ENCODE peak calls at places on chromosomes 3 and 15, in five cellular contexts. H, S, R, C and V are unnamed samples.

GRCh38 chr15:40010681-40011080 is 28.3 kb downstream of the SRP14 start:
- DNase-seq in H (no peak), S (peak), R (peak), C (peak), V (no peak)

GRCh38 chr3:61807865-61808276 is 246.5 kb downstream of the PTPRG start:
- DNase-seq in H (no peak), S (no peak), R (peak), C (no peak), V (no peak)

GRCh38 chr3:36697397-36698001 is 66.9 kb downstream of the DCLK3 start:
- DNase-seq in H (no peak), S (no peak), R (no peak), C (no peak), V (no peak)

GRCh38 chr3:13075318-13075717 is 2.1 kb upstream of the IQSEC1 start:
- DNase-seq in H (no peak), S (no peak), R (no peak), C (no peak), V (no peak)

GRCh38 chr15:74307827-74308642 is 59.4 kb downstream of the CYP11A1 start:
- DNase-seq in H (peak), S (peak), R (peak), C (peak), V (peak)

GRCh38 chr3:134357914-134358811 is 16.1 kb downstream of the AMOTL2 start:
- DNase-seq in H (peak), S (no peak), R (peak), C (peak), V (no peak)

GRCh38 chr3:122793568-122794416 is at the start of gene HSPBAP1:
- DNase-seq in H (peak), S (peak), R (peak), C (peak), V (peak)

GRCh38 chr15:60383008-60383694 is 14.6 kb downstream of the ANXA2 start:
- DNase-seq in H (no peak), S (no peak), R (no peak), C (no peak), V (no peak)

GRCh38 chr3:12143949-12144504 is 14.7 kb downstream of the TIMP4 start:
- DNase-seq in H (no peak), S (no peak), R (peak), C (peak), V (no peak)

GRCh38 chr15:46660096-46660842 is 1025.4 kb downstream of the SQOR start:
- DNase-seq in H (no peak), S (no peak), R (no peak), C (no peak), V (no peak)

GRCh38 chr3:184234224-184234623 is 4.8 kb downstream of the VWA5B2 start:
- DNase-seq in H (peak), S (no peak), R (peak), C (peak), V (no peak)

GRCh38 chr3:8416965-8417364 is 84.7 kb upstream of the LMCD1 start:
- DNase-seq in H (peak), S (peak), R (peak), C (peak), V (no peak)

GRCh38 chr3:61060421-61060861 is 190.8 kb downstream of the FHIT start:
- DNase-seq in H (no peak), S (no peak), R (no peak), C (no peak), V (no peak)

GRCh38 chr3:39108309-39108708 is 829 bp downstream of the TTC21A start:
- DNase-seq in H (no peak), S (no peak), R (no peak), C (no peak), V (no peak)

GRCh38 chr15:22951381-22952280 is 28.5 kb downstream of the CYFIP1 start:
- DNase-seq in H (peak), S (no peak), R (no peak), C (no peak), V (no peak)

GRCh38 chr3:159839561-159840379 is 148.9 kb upstream of the IL12A start:
- DNase-seq in H (no peak), S (no peak), R (no peak), C (no peak), V (peak)

GRCh38 chr3:170038434-170039110 is 777 bp downstream of the GPR160 start:
- DNase-seq in H (no peak), S (peak), R (no peak), C (peak), V (no peak)

GRCh38 chr15:66802087-66803001 is 100.3 kb downstream of the SMAD6 start:
- DNase-seq in H (peak), S (no peak), R (peak), C (no peak), V (no peak)

GRCh38 chr3:143184098-143184497 is 64.5 kb downstream of the CHST2 start:
- DNase-seq in H (no peak), S (no peak), R (no peak), C (no peak), V (no peak)

GRCh38 chr3:171430530-171430929 is 29.7 kb downstream of the TNIK start:
- DNase-seq in H (no peak), S (no peak), R (no peak), C (no peak), V (no peak)

GRCh38 chr15:85155857-85156256 is 174.2 kb downstream of the PDE8A start:
- DNase-seq in H (no peak), S (no peak), R (no peak), C (no peak), V (no peak)

GRCh38 chr3:62189376-62189698 is 184.0 kb downstream of the FEZF2 start:
- DNase-seq in H (no peak), S (no peak), R (no peak), C (no peak), V (no peak)

GRCh38 chr15:84979651-84980050 is 2.0 kb upstream of the PDE8A start:
- DNase-seq in H (no peak), S (peak), R (no peak), C (no peak), V (no peak)

GRCh38 chr15:98853161-98853560 is 154.4 kb downstream of the PGPEP1L start:
- DNase-seq in H (no peak), S (peak), R (peak), C (peak), V (peak)

GRCh38 chr3:120848503-120848902 is 59.5 kb upstream of the STXBP5L start:
- DNase-seq in H (no peak), S (no peak), R (no peak), C (no peak), V (no peak)

GRCh38 chr3:181610973-181611265 is 100.8 kb upstream of the SOX2 start:
- DNase-seq in H (no peak), S (no peak), R (no peak), C (no peak), V (no peak)

GRCh38 chr15:82621970-82622369 is 25.2 kb downstream of the CPEB1 start:
- DNase-seq in H (no peak), S (no peak), R (no peak), C (no peak), V (no peak)

GRCh38 chr15:39685999-39686613 is 96.5 kb downstream of the FSIP1 start:
- DNase-seq in H (peak), S (no peak), R (peak), C (no peak), V (no peak)

GRCh38 chr3:7669641-7670040 is 808.7 kb downstream of the GRM7 start:
- DNase-seq in H (no peak), S (no peak), R (no peak), C (no peak), V (no peak)

GRCh38 chr3:194138098-194138474 is 2.1 kb downstream of the HES1 start:
- DNase-seq in H (no peak), S (no peak), R (peak), C (no peak), V (no peak)
- TF ChIP-seq CTCF in H (peak), S (no peak), R (no peak), C (no peak), V (no peak)

DNA sequence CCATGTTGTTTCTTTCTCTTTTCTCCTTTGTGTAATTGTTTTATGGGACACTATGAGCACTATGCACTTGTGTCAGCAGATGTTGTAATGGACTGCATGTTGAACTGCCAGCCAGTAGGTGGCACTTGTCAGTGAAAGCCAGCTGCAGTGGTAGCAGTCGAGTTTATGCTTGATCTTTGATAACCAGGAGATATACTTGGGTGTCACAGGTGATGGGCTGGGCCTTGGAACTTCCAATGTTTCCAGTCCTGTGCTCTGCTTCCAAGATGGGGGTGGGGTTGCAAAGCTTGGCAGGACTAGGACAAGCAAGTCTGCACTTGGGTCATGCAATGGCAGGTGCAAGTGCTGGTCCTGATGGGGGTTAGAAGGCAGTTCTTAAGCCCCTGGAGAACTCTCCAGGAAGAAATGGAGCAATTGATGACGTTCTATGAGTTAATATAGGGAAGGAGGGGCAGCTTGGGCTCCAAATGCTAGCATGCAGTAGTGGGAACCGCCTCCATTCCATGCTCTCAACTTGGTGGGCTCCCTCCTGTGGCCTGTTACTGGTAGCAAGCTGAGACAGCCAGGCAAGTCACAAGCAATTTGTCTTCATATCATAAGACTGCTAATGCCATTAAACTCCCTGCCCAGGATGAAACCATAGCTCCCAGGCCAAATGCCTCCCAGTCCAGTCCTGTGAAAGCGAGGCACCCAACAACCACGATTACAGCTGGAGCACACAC is 287.3 kb downstream of the CGGBP1 start:
- DNase-seq in H (no peak), S (no peak), R (peak), C (peak), V (no peak)
- TF ChIP-seq CTCF in H (peak), S (peak), R (peak), C (peak), V (peak)

GRCh38 chr15:86316216-86316615 is 236.5 kb downstream of the AGBL1 start:
- DNase-seq in H (no peak), S (no peak), R (no peak), C (no peak), V (no peak)
- TF ChIP-seq CTCF in H (no peak), S (no peak), R (no peak), C (no peak), V (no peak)

GRCh38 chr3:105385868-105386508 is 19.3 kb downstream of the ALCAM start:
- DNase-seq in H (no peak), S (no peak), R (no peak), C (no peak), V (no peak)
- TF ChIP-seq CTCF in H (no peak), S (no peak), R (no peak), C (no peak), V (no peak)

DNA sequence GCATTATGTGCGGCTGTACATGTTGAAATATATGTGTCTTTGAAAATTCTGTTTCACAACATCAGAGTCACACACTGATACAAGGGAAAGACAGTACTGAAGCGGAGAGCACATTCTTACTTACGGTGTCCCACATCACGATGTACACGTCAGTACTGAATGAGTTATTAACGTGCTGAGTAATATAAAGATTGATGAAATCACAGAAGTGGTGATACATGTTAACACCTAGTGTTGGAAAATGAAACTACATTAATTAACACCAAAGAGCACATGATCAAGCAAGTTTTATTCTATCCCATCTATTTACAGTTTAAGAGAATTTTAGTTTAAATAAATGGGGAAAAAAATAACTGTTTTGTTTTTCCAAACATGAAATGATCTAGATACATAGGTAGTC is 15.6 kb downstream of the EOGT start:
- DNase-seq in H (peak), S (no peak), R (no peak), C (no peak), V (no peak)
- TF ChIP-seq CTCF in H (no peak), S (no peak), R (no peak), C (no peak), V (no peak)

DNA sequence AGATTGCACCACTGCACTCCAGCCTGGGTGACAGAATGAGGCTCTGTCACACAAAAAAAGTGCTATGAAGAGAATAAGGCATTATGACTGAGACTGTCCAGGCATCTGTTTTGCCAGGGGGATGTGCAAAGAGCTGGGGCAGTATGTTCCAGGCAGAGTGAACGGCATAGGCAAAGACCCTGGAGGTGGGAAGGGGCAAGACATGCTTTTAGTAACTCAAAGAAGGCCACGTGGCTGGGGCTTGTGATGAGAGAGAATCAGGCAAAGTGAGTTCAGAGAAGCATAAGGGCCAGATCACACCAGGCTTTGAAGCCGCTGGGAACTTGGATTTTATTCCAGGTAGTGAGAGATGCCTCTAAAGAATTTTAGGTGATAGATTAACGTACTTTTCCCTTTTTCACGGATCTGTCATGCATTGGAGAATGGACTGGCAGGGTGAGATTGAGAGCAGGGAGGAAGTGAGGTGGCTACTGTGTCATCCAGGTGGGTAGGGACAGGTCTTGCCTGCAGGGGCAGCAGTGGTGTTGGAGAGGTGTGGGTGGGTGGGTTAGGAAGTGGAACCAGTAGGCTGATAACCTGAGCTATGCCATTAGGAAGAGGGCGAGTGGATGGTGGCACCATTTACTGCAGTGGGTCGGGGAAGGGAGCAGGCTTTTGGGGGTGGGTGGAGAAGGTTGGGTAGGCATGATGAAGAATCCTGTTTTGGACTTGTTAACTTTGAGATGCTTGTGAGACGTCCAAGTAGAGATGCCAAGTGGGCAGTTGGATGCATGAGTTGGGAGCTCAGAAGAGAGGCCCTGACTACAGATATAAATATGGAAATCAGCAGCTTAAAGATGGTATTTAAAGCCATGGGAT is 31.6 kb downstream of the ATP2B2 start:
- DNase-seq in H (no peak), S (no peak), R (no peak), C (no peak), V (no peak)
- TF ChIP-seq CTCF in H (no peak), S (no peak), R (no peak), C (no peak), V (no peak)

GRCh38 chr3:165800970-165801369 is 36.3 kb downstream of the BCHE start:
- DNase-seq in H (no peak), S (no peak), R (no peak), C (no peak), V (no peak)
- TF ChIP-seq CTCF in H (no peak), S (no peak), R (no peak), C (no peak), V (no peak)

GRCh38 chr3:153443961-153444360 is 281.9 kb downstream of the RAP2B start:
- DNase-seq in H (no peak), S (no peak), R (peak), C (no peak), V (no peak)
- TF ChIP-seq CTCF in H (no peak), S (no peak), R (peak), C (no peak), V (peak)

DNA sequence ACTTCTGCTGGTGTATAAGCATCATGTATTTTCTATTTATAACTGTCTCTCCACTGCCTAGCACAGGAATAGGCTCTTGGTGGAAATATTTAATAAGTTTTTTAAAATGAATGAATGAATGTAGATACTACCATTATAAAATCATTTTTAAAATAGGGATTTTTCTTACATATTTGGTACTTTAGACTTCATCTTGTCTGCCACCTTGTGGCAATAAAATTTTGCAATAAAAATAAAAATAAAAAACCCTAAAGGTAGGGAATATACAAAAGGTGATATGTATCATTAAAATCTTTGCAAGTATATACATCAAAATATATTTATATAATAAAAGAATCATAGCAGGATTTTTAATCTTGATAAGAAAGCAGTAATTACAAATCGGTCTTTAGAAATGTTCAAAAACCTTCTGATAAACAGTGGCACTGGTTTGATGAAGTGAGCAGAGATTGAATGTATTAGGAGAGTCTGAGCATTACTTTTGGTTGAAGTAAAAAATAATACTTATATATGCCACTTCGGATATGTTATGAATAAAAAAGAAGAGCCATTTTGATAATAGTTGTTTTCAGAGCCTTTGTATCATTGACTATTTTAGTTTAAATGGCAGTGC is 95.2 kb downstream of the SPATA16 start:
- DNase-seq in H (no peak), S (no peak), R (peak), C (no peak), V (no peak)
- TF ChIP-seq CTCF in H (peak), S (peak), R (peak), C (no peak), V (peak)

GRCh38 chr3:132209860-132210259 is 107.3 kb upstream of the ACP3 start:
- DNase-seq in H (no peak), S (no peak), R (no peak), C (no peak), V (no peak)
- TF ChIP-seq CTCF in H (no peak), S (no peak), R (no peak), C (no peak), V (no peak)